ENCODE peak calls at places on chromosomes 16 and 17, in seven cellular contexts. C, K, V, G, H, B and P are unnamed samples. For H3K9me3 and H3K4me1, the result is how much of the 10 kb centered on the place peaks cover.

GRCh38 chr17:73197141-73197540 is 4.3 kb downstream of the COG1 start:
- DNase-seq in C (no peak), K (no peak), V (no peak), G (no peak), H (no peak), B (no peak), P (no peak)

GRCh38 chr16:84013787-84014569 is 28.6 kb downstream of the SLC38A8 start:
- DNase-seq in C (no peak), K (peak), V (peak), G (peak), H (no peak), B (no peak), P (peak)

GRCh38 chr16:25855818-25856217 is 164.1 kb downstream of the HS3ST4 start:
- DNase-seq in C (no peak), K (no peak), V (no peak), G (no peak), H (no peak), B (no peak), P (no peak)

GRCh38 chr17:17075037-17075755 is 32.9 kb downstream of the MPRIP start:
- DNase-seq in C (no peak), K (no peak), V (no peak), G (no peak), H (peak), B (peak), P (peak)

GRCh38 chr16:21336231-21336630 is 58.1 kb upstream of the CRYM start:
- DNase-seq in C (no peak), K (no peak), V (no peak), G (no peak), H (no peak), B (no peak), P (no peak)

GRCh38 chr17:61794792-61795191 is 68.5 kb downstream of the BRIP1 start:
- DNase-seq in C (no peak), K (no peak), V (no peak), G (no peak), H (no peak), B (no peak), P (no peak)

GRCh38 chr16:68644715-68645493 is at the start of gene CDH3:
- DNase-seq in C (no peak), K (no peak), V (peak), G (no peak), H (peak), B (no peak), P (peak)

GRCh38 chr17:30922235-30922993 is 669 bp downstream of the ADAP2 start:
- DNase-seq in C (no peak), K (peak), V (peak), G (no peak), H (no peak), B (peak), P (no peak)

GRCh38 chr17:42659079-42659931 is at the start of gene TUBG2:
- DNase-seq in C (peak), K (peak), V (peak), G (peak), H (peak), B (peak), P (peak)

GRCh38 chr17:36183811-36184765 is 7.7 kb upstream of the TBC1D3B start:
- DNase-seq in C (no peak), K (no peak), V (no peak), G (no peak), H (no peak), B (no peak), P (no peak)

GRCh38 chr17:41973457-41973856 is 6.9 kb downstream of the CNP start:
- DNase-seq in C (no peak), K (no peak), V (no peak), G (no peak), H (no peak), B (no peak), P (no peak)

GRCh38 chr17:40190197-40191021 is 13.1 kb downstream of the RAPGEFL1 start:
- DNase-seq in C (no peak), K (no peak), V (no peak), G (no peak), H (no peak), B (no peak), P (peak)

GRCh38 chr16:70646260-70647241 is at the start of gene IL34:
- DNase-seq in C (peak), K (no peak), V (no peak), G (no peak), H (no peak), B (peak), P (peak)

GRCh38 chr16:74868501-74868900 is 93.9 kb upstream of the FA2H start:
- DNase-seq in C (no peak), K (no peak), V (no peak), G (no peak), H (no peak), B (no peak), P (no peak)

GRCh38 chr17:33115957-33116680 is 124.5 kb downstream of the SPACA3 start:
- DNase-seq in C (no peak), K (no peak), V (no peak), G (no peak), H (no peak), B (no peak), P (peak)

GRCh38 chr17:65190467-65191095 is 53.4 kb downstream of the RGS9 start:
- DNase-seq in C (no peak), K (no peak), V (no peak), G (no peak), H (no peak), B (no peak), P (no peak)

GRCh38 chr16:70685061-70685937 is 554 bp downstream of the MTSS2 start:
- DNase-seq in C (no peak), K (peak), V (no peak), G (no peak), H (no peak), B (no peak), P (peak)

GRCh38 chr16:51155901-51156810 is 5.1 kb upstream of the SALL1 start:
- DNase-seq in C (no peak), K (no peak), V (no peak), G (no peak), H (no peak), B (no peak), P (peak)

GRCh38 chr17:72618018-72618509 is 474.4 kb downstream of the SLC39A11 start:
- DNase-seq in C (no peak), K (no peak), V (peak), G (no peak), H (no peak), B (no peak), P (peak)

GRCh38 chr17:77942111-77942988 is 16.2 kb upstream of the TNRC6C start:
- DNase-seq in C (no peak), K (no peak), V (no peak), G (no peak), H (peak), B (no peak), P (peak)

GRCh38 chr17:79461041-79461440 is 149.8 kb downstream of the RBFOX3 start:
- DNase-seq in C (no peak), K (no peak), V (no peak), G (no peak), H (no peak), B (no peak), P (no peak)

GRCh38 chr16:52296070-52296469 is 250.9 kb downstream of the TOX3 start:
- DNase-seq in C (no peak), K (no peak), V (no peak), G (no peak), H (no peak), B (no peak), P (no peak)

GRCh38 chr16:4613636-4614570 is 785 bp downstream of the UBALD1 start:
- DNase-seq in C (no peak), K (peak), V (peak), G (no peak), H (no peak), B (peak), P (peak)

GRCh38 chr17:59844884-59845594 is 47.7 kb downstream of the TUBD1 start:
- DNase-seq in C (no peak), K (no peak), V (no peak), G (no peak), H (no peak), B (peak), P (no peak)

GRCh38 chr16:71287903-71288302 is 1.3 kb downstream of the CMTR2 start:
- DNase-seq in C (no peak), K (no peak), V (no peak), G (no peak), H (no peak), B (no peak), P (peak)

GRCh38 chr17:78484300-78485159 is 92.7 kb downstream of the DNAH17 start:
- DNase-seq in C (no peak), K (no peak), V (peak), G (peak), H (no peak), B (no peak), P (peak)

GRCh38 chr16:57475711-57476339 is 10.5 kb downstream of the DOK4 start:
- DNase-seq in C (peak), K (no peak), V (peak), G (no peak), H (peak), B (no peak), P (peak)

GRCh38 chr17:80790021-80790765 is 201.4 kb upstream of the CHMP6 start:
- DNase-seq in C (no peak), K (no peak), V (no peak), G (no peak), H (peak), B (no peak), P (no peak)

GRCh38 chr17:73401911-73402310 is 90.1 kb upstream of the CDC42EP4 start:
- DNase-seq in C (no peak), K (peak), V (no peak), G (no peak), H (no peak), B (no peak), P (peak)

GRCh38 chr17:38922538-38923291 is 2.7 kb upstream of the LASP1NB start:
- DNase-seq in C (peak), K (peak), V (peak), G (no peak), H (peak), B (peak), P (peak)

GRCh38 chr16:56048425-56049100 is 142.7 kb upstream of the GNAO1 start:
- DNase-seq in C (no peak), K (no peak), V (no peak), G (no peak), H (no peak), B (no peak), P (no peak)

GRCh38 chr17:66678061-66678460 is 156.9 kb upstream of the CACNG5 start:
- DNase-seq in C (no peak), K (no peak), V (no peak), G (no peak), H (no peak), B (no peak), P (no peak)

GRCh38 chr16:4376126-4376819 is 4.6 kb downstream of the VASN start:
- DNase-seq in C (peak), K (peak), V (peak), G (no peak), H (peak), B (peak), P (no peak)

GRCh38 chr16:23107117-23107516 is 42.1 kb downstream of the USP31 start:
- DNase-seq in C (no peak), K (no peak), V (no peak), G (no peak), H (no peak), B (no peak), P (no peak)

GRCh38 chr16:23105309-23105708 is 43.9 kb downstream of the USP31 start:
- DNase-seq in C (no peak), K (peak), V (no peak), G (no peak), H (no peak), B (no peak), P (no peak)

GRCh38 chr16:23101012-23101550 is 48.2 kb downstream of the USP31 start:
- DNase-seq in C (no peak), K (no peak), V (no peak), G (no peak), H (no peak), B (no peak), P (no peak)

GRCh38 chr16:23103603-23104002 is 45.6 kb downstream of the USP31 start:
- DNase-seq in C (no peak), K (no peak), V (no peak), G (no peak), H (no peak), B (no peak), P (no peak)

GRCh38 chr16:23104032-23104955 is 45.0 kb downstream of the USP31 start:
- DNase-seq in C (no peak), K (no peak), V (no peak), G (no peak), H (no peak), B (no peak), P (no peak)
- H3K27ac ChIP-seq in C (peak), K (peak), V (peak), G (no peak), H (peak), B (peak), P (no peak)

DNA sequence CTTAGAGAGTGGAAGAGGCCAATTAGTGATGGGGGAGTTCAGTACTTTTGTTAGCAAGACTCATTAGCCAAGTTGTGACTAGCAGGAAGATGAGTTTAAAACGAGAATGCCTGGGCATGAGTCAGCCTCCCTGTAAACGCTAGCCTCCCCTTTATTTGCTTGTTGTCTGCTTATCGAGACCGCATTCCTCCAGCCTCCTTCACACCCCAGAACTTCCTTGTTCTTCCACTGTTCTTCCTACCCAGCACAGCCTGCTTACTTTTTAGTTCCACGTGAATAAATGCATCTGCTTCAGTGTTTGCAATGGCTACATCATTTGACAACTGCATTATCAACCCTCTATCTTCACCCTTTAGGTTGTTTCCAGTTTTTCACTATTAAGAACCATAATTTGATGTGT is 20.2 kb upstream of the OR3A1 start:
- DNase-seq in C (no peak), K (no peak), V (no peak), G (no peak), H (no peak), B (no peak), P (no peak)
- H3K9me3 ChIP-seq in C (under half), K (under half), V (under half), G (under half), H (under half), B (under half), P (under half)

DNA sequence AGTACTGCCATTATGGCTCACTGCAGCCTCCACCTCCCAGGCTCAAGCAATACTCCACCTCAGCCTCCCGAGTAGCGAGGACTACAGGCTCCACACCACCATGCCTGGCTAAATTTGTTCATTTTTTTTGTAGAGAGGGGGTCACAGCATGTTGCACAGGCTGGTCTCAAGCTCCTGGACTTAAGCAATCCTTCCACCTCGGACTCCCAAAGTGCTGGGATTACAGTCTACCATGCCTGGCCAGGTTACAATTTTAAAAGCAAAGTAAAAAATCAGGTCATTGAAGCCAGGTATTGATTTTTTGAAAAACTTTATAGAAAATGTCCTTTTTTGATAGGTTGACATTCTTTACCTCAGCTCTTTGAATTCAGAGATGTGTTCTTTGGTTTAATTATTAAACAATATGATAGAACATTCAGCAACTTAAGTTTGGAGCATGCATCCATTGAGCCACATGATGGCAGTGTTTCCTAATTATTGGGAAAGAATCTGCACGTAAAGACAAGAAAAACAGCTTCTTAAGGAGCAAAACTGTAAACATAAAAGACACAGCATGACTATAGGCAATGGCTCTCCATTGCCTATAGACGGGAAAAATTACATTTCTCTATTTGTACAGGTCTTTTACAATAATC is 1.7 kb upstream of the SLC16A11 start:
- DNase-seq in C (no peak), K (no peak), V (peak), G (no peak), H (no peak), B (no peak), P (peak)
- H3K4me1 ChIP-seq in C (under half), K (half or more), V (under half), G (under half), H (under half), B (under half), P (under half)

DNA sequence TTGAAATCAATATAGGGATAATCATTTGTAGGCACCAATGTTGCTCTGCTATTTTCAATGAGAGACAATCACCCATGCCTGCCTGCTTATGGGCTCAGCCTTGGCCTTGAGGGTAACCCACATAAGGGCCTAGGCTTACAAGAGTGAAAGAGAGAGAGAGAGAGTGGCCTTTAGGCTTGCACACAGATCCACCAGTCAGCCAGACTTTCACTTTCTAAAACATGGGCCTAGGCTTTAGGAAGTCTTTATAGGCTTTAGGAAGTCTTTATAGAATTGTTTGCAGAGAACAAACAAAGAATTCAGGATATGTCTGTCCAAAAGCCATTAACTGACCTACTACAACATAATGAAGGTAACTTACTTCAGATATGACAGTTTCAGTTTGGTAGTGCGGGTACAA is 3.4 kb downstream of the ABCA9 start:
- DNase-seq in C (no peak), K (no peak), V (no peak), G (no peak), H (no peak), B (no peak), P (no peak)
- H3K27ac ChIP-seq in C (no peak), K (no peak), V (peak), G (no peak), H (no peak), B (no peak), P (no peak)

GRCh38 chr16:15970743-15971434 is 21.5 kb downstream of the ABCC1 start:
- DNase-seq in C (no peak), K (no peak), V (no peak), G (no peak), H (no peak), B (no peak), P (no peak)

GRCh38 chr16:15973460-15973859 is 24.0 kb downstream of the ABCC1 start:
- DNase-seq in C (no peak), K (no peak), V (no peak), G (no peak), H (no peak), B (no peak), P (peak)

GRCh38 chr16:15973997-15974396 is 24.6 kb downstream of the ABCC1 start:
- DNase-seq in C (no peak), K (no peak), V (no peak), G (no peak), H (no peak), B (no peak), P (no peak)

GRCh38 chr16:15971435-15971805 is 22.0 kb downstream of the ABCC1 start:
- DNase-seq in C (no peak), K (no peak), V (no peak), G (no peak), H (no peak), B (no peak), P (no peak)

DNA sequence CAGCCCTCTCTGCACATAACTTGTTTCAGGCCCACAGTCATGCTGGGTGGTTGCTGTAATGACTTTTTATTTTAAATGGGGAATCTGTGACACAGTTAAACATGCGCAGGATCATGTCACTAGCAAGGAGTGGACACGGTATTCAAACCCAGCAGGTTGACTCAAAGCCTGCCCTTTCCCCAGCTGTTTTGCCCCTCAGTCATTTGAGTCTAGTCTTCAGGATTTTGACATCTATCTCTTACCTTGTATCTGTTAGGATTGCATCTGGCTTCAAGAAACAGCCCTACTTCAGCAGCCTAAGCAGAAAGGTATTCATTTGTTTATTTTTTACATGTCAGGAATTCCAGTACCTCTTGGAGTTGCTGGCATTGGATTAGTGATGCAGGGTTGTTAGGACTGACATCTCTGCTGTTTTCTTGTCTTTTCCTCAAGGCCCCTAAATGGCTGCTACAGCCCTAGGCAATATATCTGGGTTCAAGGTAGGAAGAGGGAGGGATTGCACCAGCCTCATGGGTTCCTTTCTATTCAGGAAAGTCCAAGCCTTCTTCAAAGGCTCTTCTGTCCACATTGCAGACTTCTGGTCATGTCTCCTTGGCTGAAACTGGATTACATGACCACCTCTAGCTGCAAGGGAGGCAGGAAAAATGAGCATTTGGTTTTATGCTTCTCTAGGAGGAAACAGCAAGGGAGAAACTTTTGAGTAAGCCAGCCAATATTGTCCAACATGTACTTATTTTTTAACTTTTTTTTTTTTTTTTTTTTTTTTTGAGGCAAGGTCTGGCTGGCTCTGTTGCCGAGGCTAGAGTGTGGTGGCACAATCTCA is 22.8 kb downstream of the ABCC1 start:
- DNase-seq in C (no peak), K (no peak), V (no peak), G (no peak), H (no peak), B (no peak), P (no peak)
- H3K9me3 ChIP-seq in C (under half), K (under half), V (under half), G (under half), H (under half), B (under half), P (under half)

GRCh38 chr16:3022697-3023414 is 886 bp downstream of the HCFC1R1 start:
- DNase-seq in C (peak), K (no peak), V (no peak), G (no peak), H (no peak), B (no peak), P (no peak)
- H3K4me1 ChIP-seq in C (under half), K (under half), V (under half), G (half or more), H (under half), B (under half), P (under half)